ENCODE peak calls at places on chromosome 7, in four cellular contexts. U is fibroblast of the aortic adventitia, J is K562, B is astrocyte. A is an unnamed sample.

GRCh38 chr7:17472939-17473338 is 174.5 kb downstream of the AHR start:
- DNase-seq in U (no peak), J (no peak), B (no peak), A (no peak)

GRCh38 chr7:104535841-104536240 is 207.4 kb downstream of the LHFPL3 start:
- DNase-seq in U (no peak), J (no peak), B (no peak), A (no peak)

GRCh38 chr7:78141533-78142281 is 343.1 kb downstream of the PHTF2 start:
- DNase-seq in U (peak), J (no peak), B (peak), A (no peak)

GRCh38 chr7:22485189-22485588 is 14.8 kb downstream of the STEAP1B start:
- DNase-seq in U (peak), J (no peak), B (peak), A (no peak)

GRCh38 chr7:155583636-155584035 is 37.3 kb upstream of the CNPY1 start:
- DNase-seq in U (no peak), J (no peak), B (no peak), A (no peak)

GRCh38 chr7:125338110-125338509 is 408.5 kb upstream of the POT1 start:
- DNase-seq in U (no peak), J (no peak), B (no peak), A (no peak)

GRCh38 chr7:141320287-141320686 is 230.9 kb upstream of the AGK start:
- DNase-seq in U (no peak), J (no peak), B (no peak), A (no peak)

GRCh38 chr7:129644634-129645230 is 33.2 kb downstream of the NRF1 start:
- DNase-seq in U (peak), J (no peak), B (peak), A (peak)

GRCh38 chr7:90764848-90765570 is 168.9 kb downstream of the CDK14 start:
- DNase-seq in U (no peak), J (no peak), B (no peak), A (peak)

GRCh38 chr7:25272265-25272664 is 44.0 kb upstream of the NPVF start:
- DNase-seq in U (no peak), J (no peak), B (no peak), A (peak)

DNA sequence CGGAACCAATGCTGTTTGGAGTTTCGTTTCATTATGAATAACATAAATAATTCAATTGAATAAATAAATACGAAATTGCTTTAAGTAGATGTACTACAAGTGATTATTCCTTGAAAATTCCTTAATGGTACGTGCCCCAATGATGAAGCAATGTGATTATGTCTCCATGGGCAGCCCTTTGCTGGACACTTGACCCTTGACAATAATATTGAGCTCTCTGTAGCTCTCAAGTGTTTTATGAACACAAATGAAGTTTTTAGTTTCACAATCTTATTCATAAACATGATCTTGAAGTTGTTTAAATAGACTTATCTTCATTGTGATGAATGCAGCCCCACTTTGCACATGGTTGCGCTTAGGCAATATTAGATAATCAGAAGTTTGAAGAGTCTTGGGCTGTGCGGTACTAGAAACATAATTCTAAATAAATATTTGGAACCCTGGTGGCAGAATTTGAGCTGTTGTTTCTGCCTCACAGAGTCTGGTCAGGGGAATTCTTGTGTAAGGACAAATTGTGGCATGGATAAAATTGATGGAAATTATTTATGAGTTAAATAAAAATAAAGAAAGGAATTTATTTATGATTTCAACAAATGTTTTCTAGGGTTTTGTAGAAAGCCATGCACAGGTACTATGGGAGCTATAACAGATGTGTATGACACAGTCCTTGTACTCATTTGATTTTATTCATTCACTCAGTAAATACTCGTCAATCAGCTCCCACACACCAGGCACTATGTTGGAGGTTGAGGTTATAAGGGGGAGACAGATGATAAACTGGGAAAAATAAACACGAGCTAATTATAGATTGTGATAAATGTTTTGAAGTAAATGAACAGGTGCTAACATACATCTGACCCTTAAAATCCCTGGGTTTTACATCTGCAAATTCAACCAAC is 217.9 kb downstream of the GALNT17 start:
- DNase-seq in U (no peak), J (no peak), B (no peak), A (no peak)
- H3K4me3 ChIP-seq in U (no peak), J (no peak), B (no peak), A (no peak)

GRCh38 chr7:133851416-133851815 is 275.7 kb upstream of the LRGUK start:
- DNase-seq in U (no peak), J (no peak), B (no peak), A (peak)
- TF ChIP-seq CTCF in U (no peak), J (no peak), B (no peak), A (no peak)

GRCh38 chr7:85130702-85131101 is 56.2 kb downstream of the SEMA3D start:
- DNase-seq in U (no peak), J (no peak), B (no peak), A (peak)

GRCh38 chr7:85125160-85125559 is 61.7 kb downstream of the SEMA3D start:
- DNase-seq in U (no peak), J (no peak), B (peak), A (no peak)

GRCh38 chr7:85125679-85126078 is 61.2 kb downstream of the SEMA3D start:
- DNase-seq in U (peak), J (no peak), B (no peak), A (no peak)

GRCh38 chr7:85126383-85126782 is 60.5 kb downstream of the SEMA3D start:
- DNase-seq in U (no peak), J (no peak), B (no peak), A (no peak)
- H3K4me3 ChIP-seq in U (no peak), J (no peak), B (no peak), A (no peak)

DNA sequence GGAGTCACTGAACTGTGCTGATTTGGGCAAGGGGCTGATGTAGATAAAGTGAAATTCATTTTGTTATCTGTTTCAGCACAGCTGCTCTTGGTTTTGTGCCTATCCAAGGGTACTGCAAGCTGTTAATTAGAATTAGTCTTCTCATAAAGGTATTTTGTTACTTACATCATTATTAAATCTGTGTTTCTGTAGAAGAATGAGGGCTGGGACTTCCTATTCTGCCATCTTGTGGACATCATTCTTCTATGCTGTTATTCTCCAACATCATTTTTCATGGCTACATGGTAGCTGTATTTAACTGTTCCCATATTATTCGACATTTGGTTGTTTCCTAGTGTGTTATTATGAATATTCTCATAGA is 76.2 kb upstream of the CCDC71L start:
- DNase-seq in U (peak), J (no peak), B (peak), A (peak)
- TF ChIP-seq CTCF in U (peak), J (peak), B (peak), A (peak)

GRCh38 chr7:158979635-158980351 is 123.4 kb downstream of the DYNC2I1 start:
- DNase-seq in U (no peak), J (no peak), B (no peak), A (no peak)

GRCh38 chr7:158979023-158979529 is 122.7 kb downstream of the DYNC2I1 start:
- DNase-seq in U (no peak), J (no peak), B (no peak), A (no peak)

GRCh38 chr7:158976468-158976848 is 120.1 kb downstream of the DYNC2I1 start:
- DNase-seq in U (peak), J (no peak), B (no peak), A (no peak)

GRCh38 chr7:158975526-158976467 is 119.4 kb downstream of the DYNC2I1 start:
- DNase-seq in U (no peak), J (peak), B (no peak), A (no peak)

DNA sequence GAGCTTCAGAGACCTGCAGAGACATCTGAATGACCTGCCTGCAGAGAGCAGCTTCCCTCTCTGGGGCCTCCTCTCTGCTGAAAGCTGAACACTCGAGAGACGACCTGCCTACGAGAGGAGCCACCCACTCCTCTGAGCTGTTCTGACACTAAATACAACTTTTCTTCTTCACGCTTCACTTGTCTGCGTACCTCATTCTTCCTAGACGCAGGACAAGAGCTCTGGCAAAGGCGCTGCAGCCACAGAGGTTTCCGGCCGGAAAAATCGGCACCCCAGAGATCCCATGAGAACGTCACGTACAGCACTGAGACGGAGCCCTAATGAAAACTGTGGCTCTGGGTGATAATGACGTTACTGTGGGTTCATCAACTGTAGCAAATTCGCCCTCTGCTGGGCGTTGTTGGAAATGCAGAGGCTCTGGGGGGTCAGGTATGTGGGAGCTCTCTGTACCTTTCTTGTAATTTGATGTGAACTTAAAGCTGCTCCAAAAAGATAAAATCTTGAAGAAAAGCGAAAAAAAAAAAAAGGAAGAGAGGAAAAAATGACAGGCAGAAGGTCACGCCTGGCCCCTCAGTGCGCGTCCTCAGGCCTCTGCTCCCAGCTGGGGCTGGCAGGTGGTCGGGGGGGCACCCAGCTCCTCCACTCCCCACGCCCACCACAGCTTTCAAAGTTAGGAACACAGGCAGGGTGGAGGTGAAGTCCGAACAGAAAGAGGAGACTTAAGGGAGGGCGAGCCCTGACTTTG is 120.7 kb downstream of the DYNC2I1 start:
- DNase-seq in U (peak), J (peak), B (peak), A (peak)
- H3K4me3 ChIP-seq in U (peak), J (peak), B (peak), A (peak)

GRCh38 chr7:83021032-83021431 is 141.7 kb downstream of the PCLO start:
- DNase-seq in U (no peak), J (no peak), B (no peak), A (no peak)
- TF ChIP-seq CTCF in U (no peak), J (no peak), B (no peak), A (no peak)

DNA sequence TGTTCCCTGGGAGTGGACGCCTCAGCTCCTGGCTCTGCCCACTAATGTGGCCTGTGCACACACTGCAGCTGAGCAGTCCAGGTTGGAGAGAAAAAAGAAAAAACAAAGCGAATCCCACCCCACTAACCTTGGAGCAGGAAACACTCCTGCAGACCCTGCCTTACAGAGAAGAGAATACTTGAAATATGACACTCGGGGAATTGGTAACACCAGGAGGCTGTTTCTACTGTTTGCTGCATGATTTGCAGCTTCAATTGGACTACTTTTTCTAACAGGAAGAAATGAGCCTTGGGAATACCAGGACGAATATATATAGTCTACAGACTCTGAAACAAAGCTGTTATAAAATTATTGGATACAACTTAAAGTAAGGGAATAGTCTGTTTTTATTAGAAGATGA is 22.2 kb downstream of the CDHR3 start:
- DNase-seq in U (no peak), J (no peak), B (no peak), A (no peak)
- H3K4me3 ChIP-seq in U (no peak), J (no peak), B (no peak), A (no peak)

GRCh38 chr7:35848728-35849127 is 47.9 kb downstream of the SEPTIN7 start:
- DNase-seq in U (no peak), J (no peak), B (peak), A (no peak)

GRCh38 chr7:35849954-35850353 is 49.1 kb downstream of the SEPTIN7 start:
- DNase-seq in U (no peak), J (no peak), B (no peak), A (no peak)

GRCh38 chr7:35846816-35847412 is 46.1 kb downstream of the SEPTIN7 start:
- DNase-seq in U (no peak), J (no peak), B (no peak), A (no peak)

GRCh38 chr7:35854311-35854710 is 53.5 kb downstream of the SEPTIN7 start:
- DNase-seq in U (no peak), J (no peak), B (no peak), A (no peak)

DNA sequence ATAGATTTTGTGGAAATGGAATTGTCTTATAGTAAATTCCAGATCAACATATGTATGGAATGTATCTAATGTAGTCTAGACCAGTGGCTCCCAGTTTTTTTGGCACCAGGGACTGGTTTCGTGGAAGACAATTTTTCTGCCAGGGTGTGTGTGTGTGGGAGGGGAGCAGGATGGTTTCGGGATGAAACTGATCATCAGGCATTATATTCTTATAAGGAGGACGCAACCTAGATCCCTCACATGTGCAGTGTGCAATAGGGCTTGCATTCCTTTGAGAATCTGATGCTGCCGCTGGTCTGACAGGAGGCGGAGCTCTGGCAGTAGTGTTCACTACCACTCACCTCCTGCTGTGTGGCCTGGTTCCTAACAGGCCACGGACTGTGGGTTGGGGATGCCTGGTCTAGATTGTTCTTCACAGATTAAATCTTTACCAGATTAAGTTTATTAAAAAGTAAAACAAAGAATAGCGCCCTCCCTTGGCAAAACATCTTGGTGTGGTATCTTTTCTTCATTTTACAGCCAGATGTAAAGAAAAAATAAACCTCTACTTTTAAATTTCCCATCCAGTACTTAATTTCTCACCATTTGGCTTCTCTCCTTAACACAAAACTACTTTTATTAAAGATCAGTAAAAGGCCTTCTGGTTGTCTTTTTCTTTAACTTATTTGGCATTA is 48.4 kb downstream of the SEPTIN7 start:
- DNase-seq in U (peak), J (no peak), B (peak), A (no peak)
- TF ChIP-seq CTCF in U (no peak), J (no peak), B (no peak), A (no peak)

DNA sequence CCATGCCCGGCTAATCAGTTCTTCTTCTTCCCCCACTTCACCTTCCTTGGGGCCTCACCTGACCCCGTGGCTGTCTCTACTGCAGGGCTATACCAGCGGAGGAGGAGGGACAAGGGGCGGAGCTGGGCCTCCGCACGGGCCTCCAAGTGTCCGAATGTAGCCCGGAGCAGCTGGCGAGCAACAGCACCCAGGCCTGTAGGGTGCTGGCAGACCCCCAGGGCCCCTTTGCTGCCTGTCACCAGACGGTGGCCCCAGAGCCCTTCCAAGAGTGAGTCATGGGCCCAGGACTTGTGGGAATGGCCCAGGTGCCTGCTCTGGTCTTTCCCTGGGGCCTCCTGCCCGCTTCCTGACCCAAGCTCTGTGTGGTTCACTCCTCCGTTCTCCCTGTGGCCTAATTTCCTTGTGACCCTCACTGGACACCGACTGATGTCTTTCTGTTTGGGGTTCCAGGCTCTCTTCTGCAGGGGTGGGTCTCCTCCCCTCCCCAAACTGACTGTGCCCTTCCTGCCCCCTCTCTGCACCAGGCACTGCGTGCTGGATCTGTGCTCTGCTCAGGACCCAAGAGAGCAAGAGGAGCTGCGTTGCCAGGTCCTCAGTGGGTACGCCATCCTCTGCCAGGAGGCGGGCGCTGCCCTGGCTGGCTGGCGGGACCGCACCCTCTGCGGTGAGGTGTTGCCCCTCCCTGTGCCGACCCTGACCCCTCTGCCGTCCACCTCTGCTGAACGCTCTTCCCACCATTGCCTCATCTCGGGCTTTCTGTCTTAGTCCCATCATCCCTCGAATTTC is 35.2 kb downstream of the EPHB4 start:
- DNase-seq in U (no peak), J (no peak), B (no peak), A (no peak)
- H3K4me3 ChIP-seq in U (no peak), J (no peak), B (no peak), A (no peak)

GRCh38 chr7:83273699-83274098 is 111.0 kb upstream of the PCLO start:
- DNase-seq in U (no peak), J (no peak), B (no peak), A (no peak)

GRCh38 chr7:83270407-83270806 is 107.7 kb upstream of the PCLO start:
- DNase-seq in U (no peak), J (no peak), B (no peak), A (no peak)

GRCh38 chr7:83276250-83276649 is 113.6 kb upstream of the PCLO start:
- DNase-seq in U (no peak), J (no peak), B (no peak), A (no peak)

GRCh38 chr7:83267141-83267631 is 104.5 kb upstream of the PCLO start:
- DNase-seq in U (no peak), J (no peak), B (peak), A (peak)

DNA sequence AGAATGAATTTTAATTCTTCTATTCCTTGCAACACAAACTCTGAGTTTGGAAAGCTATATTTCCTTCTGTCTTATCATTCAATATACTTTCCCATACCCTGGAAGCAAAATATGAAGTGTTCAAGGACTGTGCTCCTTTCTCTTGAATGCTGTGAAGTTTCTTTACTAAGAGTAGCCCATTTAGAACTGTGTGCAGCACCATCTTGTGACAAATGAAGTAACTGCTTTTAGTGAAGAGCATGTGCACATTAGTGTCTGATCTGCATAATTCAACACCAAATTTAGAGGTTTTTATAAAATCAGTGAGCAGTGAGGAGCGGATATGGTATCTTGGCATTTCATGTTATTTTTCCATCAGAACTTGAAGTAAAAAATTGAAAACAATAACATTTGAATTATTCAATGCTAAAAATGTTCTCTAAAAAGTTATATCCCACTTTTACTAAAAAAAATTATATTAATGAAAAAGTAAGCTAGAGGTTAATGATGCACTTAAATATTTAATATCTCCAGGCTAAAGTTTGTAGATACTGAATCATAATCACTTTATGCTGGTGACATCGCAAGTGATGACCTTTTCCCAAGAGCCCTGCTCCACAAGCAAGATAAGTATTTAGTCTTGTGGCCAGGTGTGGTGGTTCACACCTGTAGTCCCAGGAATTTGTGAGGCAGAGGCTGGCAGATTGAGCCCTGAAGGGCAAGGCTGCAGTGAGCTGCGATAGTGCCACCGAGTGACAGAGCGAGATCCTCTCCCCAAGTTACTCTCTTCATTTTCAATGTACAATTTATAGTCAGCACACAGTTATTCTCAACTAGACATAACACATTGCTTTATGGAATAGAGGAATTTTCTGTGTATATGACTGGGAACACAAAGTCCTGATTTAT is 108.8 kb upstream of the PCLO start:
- DNase-seq in U (peak), J (no peak), B (peak), A (peak)
- TF ChIP-seq CTCF in U (peak), J (no peak), B (peak), A (peak)